ENCODE peak calls at places on chromosomes 16 and 17, in ten cellular contexts. One of them, this sample, is unnamed.

GRCh38 chr17:54861469-54861983 is 39.1 kb upstream of the TOM1L1 start:
- DNase-seq in tibial nerve: no peak
- DNase-seq in ascending aorta: no peak
- DNase-seq in dorsolateral prefrontal cortex: no peak
- DNase-seq in astrocyte of the cerebellum: no peak
- DNase-seq in Peyer's patch: no peak
- DNase-seq in upper lobe of left lung: no peak
- DNase-seq in CD8-positive, alpha-beta T cell: no peak
- DNase-seq in heart left ventricle: no peak
- DNase-seq in right atrium auricular region: no peak
- DNase-seq in this sample: no peak

GRCh38 chr17:74846621-74847020 is 13.1 kb downstream of the GRIN2C start:
- DNase-seq in tibial nerve: no peak
- DNase-seq in ascending aorta: no peak
- DNase-seq in dorsolateral prefrontal cortex: no peak
- DNase-seq in astrocyte of the cerebellum: no peak
- DNase-seq in Peyer's patch: no peak
- DNase-seq in upper lobe of left lung: peak
- DNase-seq in CD8-positive, alpha-beta T cell: no peak
- DNase-seq in heart left ventricle: no peak
- DNase-seq in right atrium auricular region: no peak
- DNase-seq in this sample: no peak

GRCh38 chr17:41048441-41048840 is 1.3 kb upstream of the KRTAP2-1 start:
- DNase-seq in tibial nerve: no peak
- DNase-seq in ascending aorta: no peak
- DNase-seq in dorsolateral prefrontal cortex: no peak
- DNase-seq in astrocyte of the cerebellum: no peak
- DNase-seq in Peyer's patch: no peak
- DNase-seq in upper lobe of left lung: no peak
- DNase-seq in CD8-positive, alpha-beta T cell: no peak
- DNase-seq in heart left ventricle: no peak
- DNase-seq in right atrium auricular region: no peak
- DNase-seq in this sample: no peak

GRCh38 chr17:78128616-78129384 is at the start of gene TMC6:
- DNase-seq in tibial nerve: no peak
- DNase-seq in ascending aorta: no peak
- DNase-seq in dorsolateral prefrontal cortex: no peak
- DNase-seq in astrocyte of the cerebellum: no peak
- DNase-seq in Peyer's patch: peak
- DNase-seq in upper lobe of left lung: peak
- DNase-seq in CD8-positive, alpha-beta T cell: peak
- DNase-seq in heart left ventricle: peak
- DNase-seq in right atrium auricular region: no peak
- DNase-seq in this sample: no peak

GRCh38 chr17:59651346-59651745 is 31.7 kb downstream of the CLTC start:
- DNase-seq in tibial nerve: no peak
- DNase-seq in ascending aorta: no peak
- DNase-seq in dorsolateral prefrontal cortex: no peak
- DNase-seq in astrocyte of the cerebellum: peak
- DNase-seq in Peyer's patch: no peak
- DNase-seq in upper lobe of left lung: no peak
- DNase-seq in CD8-positive, alpha-beta T cell: no peak
- DNase-seq in heart left ventricle: no peak
- DNase-seq in right atrium auricular region: no peak
- DNase-seq in this sample: no peak

GRCh38 chr16:64238576-64238975 is 883.3 kb downstream of the CDH11 start:
- DNase-seq in tibial nerve: no peak
- DNase-seq in ascending aorta: no peak
- DNase-seq in dorsolateral prefrontal cortex: no peak
- DNase-seq in astrocyte of the cerebellum: no peak
- DNase-seq in Peyer's patch: no peak
- DNase-seq in upper lobe of left lung: no peak
- DNase-seq in CD8-positive, alpha-beta T cell: no peak
- DNase-seq in heart left ventricle: no peak
- DNase-seq in right atrium auricular region: no peak
- DNase-seq in this sample: no peak

GRCh38 chr16:86869288-86870022 is 291.1 kb downstream of the FOXL1 start:
- DNase-seq in tibial nerve: no peak
- DNase-seq in ascending aorta: no peak
- DNase-seq in dorsolateral prefrontal cortex: no peak
- DNase-seq in astrocyte of the cerebellum: no peak
- DNase-seq in Peyer's patch: no peak
- DNase-seq in upper lobe of left lung: peak
- DNase-seq in CD8-positive, alpha-beta T cell: no peak
- DNase-seq in heart left ventricle: no peak
- DNase-seq in right atrium auricular region: no peak
- DNase-seq in this sample: no peak

GRCh38 chr17:70365098-70365583 is 195.8 kb downstream of the KCNJ2 start:
- DNase-seq in tibial nerve: no peak
- DNase-seq in ascending aorta: no peak
- DNase-seq in dorsolateral prefrontal cortex: no peak
- DNase-seq in astrocyte of the cerebellum: peak
- DNase-seq in Peyer's patch: no peak
- DNase-seq in upper lobe of left lung: no peak
- DNase-seq in CD8-positive, alpha-beta T cell: no peak
- DNase-seq in heart left ventricle: no peak
- DNase-seq in right atrium auricular region: no peak
- DNase-seq in this sample: no peak

GRCh38 chr16:82888616-82889015 is 261.8 kb downstream of the CDH13 start:
- DNase-seq in tibial nerve: no peak
- DNase-seq in ascending aorta: no peak
- DNase-seq in dorsolateral prefrontal cortex: no peak
- DNase-seq in astrocyte of the cerebellum: peak
- DNase-seq in Peyer's patch: no peak
- DNase-seq in upper lobe of left lung: no peak
- DNase-seq in CD8-positive, alpha-beta T cell: no peak
- DNase-seq in heart left ventricle: no peak
- DNase-seq in right atrium auricular region: no peak
- DNase-seq in this sample: no peak

DNA sequence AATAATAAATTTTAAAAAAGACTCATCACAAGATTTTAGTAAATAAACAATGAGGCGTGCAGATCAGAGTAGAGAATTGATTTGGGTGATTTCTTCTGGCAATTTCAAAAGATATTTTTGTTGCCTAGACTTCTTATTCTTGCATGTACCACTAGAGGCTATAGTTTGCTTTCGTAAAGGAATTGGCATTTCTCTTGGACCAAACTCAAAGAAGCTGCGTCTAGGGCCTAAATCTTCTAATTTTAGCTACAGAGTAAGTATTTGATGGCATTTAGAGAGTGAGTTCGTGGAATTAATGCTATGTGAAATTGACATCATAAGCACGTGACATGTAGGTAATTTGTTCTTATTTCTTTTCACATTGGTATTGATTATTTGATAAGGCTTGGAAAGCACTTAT is 24.4 kb upstream of the ABCC11 start:
- DNase-seq in tibial nerve: no peak
- DNase-seq in ascending aorta: no peak
- DNase-seq in dorsolateral prefrontal cortex: no peak
- DNase-seq in astrocyte of the cerebellum: no peak
- DNase-seq in Peyer's patch: no peak
- DNase-seq in upper lobe of left lung: no peak
- DNase-seq in CD8-positive, alpha-beta T cell: no peak
- DNase-seq in heart left ventricle: no peak
- DNase-seq in right atrium auricular region: no peak
- DNase-seq in this sample: no peak
- TF ChIP-seq CTCF in tibial nerve: peak
- TF ChIP-seq CTCF in ascending aorta: no peak
- TF ChIP-seq CTCF in dorsolateral prefrontal cortex: peak
- TF ChIP-seq CTCF in astrocyte of the cerebellum: no peak
- TF ChIP-seq CTCF in Peyer's patch: no peak
- TF ChIP-seq CTCF in upper lobe of left lung: no peak
- TF ChIP-seq CTCF in CD8-positive, alpha-beta T cell: no peak
- TF ChIP-seq CTCF in heart left ventricle: no peak
- TF ChIP-seq CTCF in right atrium auricular region: no peak
- TF ChIP-seq CTCF in this sample: no peak

GRCh38 chr17:17269926-17270773 is 10.9 kb downstream of the COPS3 start:
- DNase-seq in tibial nerve: no peak
- DNase-seq in ascending aorta: no peak
- DNase-seq in dorsolateral prefrontal cortex: no peak
- DNase-seq in astrocyte of the cerebellum: no peak
- DNase-seq in Peyer's patch: no peak
- DNase-seq in upper lobe of left lung: no peak
- DNase-seq in CD8-positive, alpha-beta T cell: no peak
- DNase-seq in heart left ventricle: no peak
- DNase-seq in right atrium auricular region: no peak
- DNase-seq in this sample: no peak
- TF ChIP-seq CTCF in tibial nerve: no peak
- TF ChIP-seq CTCF in ascending aorta: no peak
- TF ChIP-seq CTCF in dorsolateral prefrontal cortex: no peak
- TF ChIP-seq CTCF in astrocyte of the cerebellum: peak
- TF ChIP-seq CTCF in Peyer's patch: peak
- TF ChIP-seq CTCF in upper lobe of left lung: no peak
- TF ChIP-seq CTCF in CD8-positive, alpha-beta T cell: peak
- TF ChIP-seq CTCF in heart left ventricle: no peak
- TF ChIP-seq CTCF in right atrium auricular region: no peak
- TF ChIP-seq CTCF in this sample: no peak

DNA sequence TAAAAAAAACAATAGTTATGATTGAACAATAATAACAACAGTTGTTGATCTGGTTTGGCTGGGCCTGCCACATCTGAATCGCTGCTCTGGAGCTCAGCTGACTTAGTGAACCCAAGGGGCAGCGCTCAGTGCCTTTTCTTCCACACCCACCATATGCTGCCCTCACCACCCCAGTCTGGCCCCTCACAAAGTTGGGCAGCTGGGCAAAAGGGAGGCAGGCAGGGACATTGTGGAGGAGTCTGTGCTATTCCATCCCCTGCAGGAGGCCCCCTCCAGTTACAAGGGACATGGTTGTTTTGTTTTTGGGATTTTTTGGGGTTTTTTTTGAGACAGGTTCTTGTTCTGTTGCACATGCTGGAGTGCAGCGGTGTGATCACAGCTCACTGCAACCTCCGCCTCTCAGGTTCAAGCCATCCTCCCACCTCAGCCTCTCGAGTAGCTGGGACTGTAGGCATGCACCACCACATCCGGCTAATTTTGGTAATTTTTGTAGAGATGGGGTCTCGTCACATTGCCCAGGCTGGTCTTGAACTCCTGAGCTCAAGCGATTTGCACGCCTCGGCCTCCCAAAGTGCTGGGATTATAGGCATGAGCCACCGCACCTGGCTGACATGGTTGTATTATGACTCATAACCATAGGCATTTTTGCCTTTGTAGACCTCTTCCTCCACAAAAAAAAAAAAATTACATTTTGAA is 8.6 kb upstream of the PECAM1 start:
- DNase-seq in tibial nerve: no peak
- DNase-seq in ascending aorta: no peak
- DNase-seq in dorsolateral prefrontal cortex: no peak
- DNase-seq in astrocyte of the cerebellum: peak
- DNase-seq in Peyer's patch: no peak
- DNase-seq in upper lobe of left lung: no peak
- DNase-seq in CD8-positive, alpha-beta T cell: no peak
- DNase-seq in heart left ventricle: no peak
- DNase-seq in right atrium auricular region: no peak
- DNase-seq in this sample: no peak
- TF ChIP-seq CTCF in tibial nerve: no peak
- TF ChIP-seq CTCF in ascending aorta: no peak
- TF ChIP-seq CTCF in dorsolateral prefrontal cortex: no peak
- TF ChIP-seq CTCF in astrocyte of the cerebellum: no peak
- TF ChIP-seq CTCF in Peyer's patch: no peak
- TF ChIP-seq CTCF in upper lobe of left lung: no peak
- TF ChIP-seq CTCF in CD8-positive, alpha-beta T cell: no peak
- TF ChIP-seq CTCF in heart left ventricle: no peak
- TF ChIP-seq CTCF in right atrium auricular region: no peak
- TF ChIP-seq CTCF in this sample: no peak

GRCh38 chr16:13923703-13924298 is 3.8 kb downstream of the ERCC4 start:
- DNase-seq in tibial nerve: no peak
- DNase-seq in ascending aorta: no peak
- DNase-seq in dorsolateral prefrontal cortex: no peak
- DNase-seq in astrocyte of the cerebellum: peak
- DNase-seq in Peyer's patch: no peak
- DNase-seq in upper lobe of left lung: no peak
- DNase-seq in CD8-positive, alpha-beta T cell: no peak
- DNase-seq in heart left ventricle: no peak
- DNase-seq in right atrium auricular region: no peak
- DNase-seq in this sample: no peak
- TF ChIP-seq CTCF in tibial nerve: peak
- TF ChIP-seq CTCF in ascending aorta: peak
- TF ChIP-seq CTCF in dorsolateral prefrontal cortex: peak
- TF ChIP-seq CTCF in astrocyte of the cerebellum: peak
- TF ChIP-seq CTCF in Peyer's patch: peak
- TF ChIP-seq CTCF in upper lobe of left lung: peak
- TF ChIP-seq CTCF in CD8-positive, alpha-beta T cell: peak
- TF ChIP-seq CTCF in heart left ventricle: peak
- TF ChIP-seq CTCF in right atrium auricular region: no peak
- TF ChIP-seq CTCF in this sample: no peak

This sample was measured in omental fat pad.